ENCODE peak calls at places on chromosome 14, in eight cellular contexts. T is ascending aorta, F is body of pancreas, Q is dorsolateral prefrontal cortex, B is ovary, I is psoas muscle, N is upper lobe of right lung, W is Panc1. Z is an unnamed sample.

GRCh38 chr14:62957562-62957961 is 87.7 kb downstream of the KCNH5 start:
- DNase-seq in T (no peak), F (no peak), Q (no peak), B (no peak), I (no peak), N (no peak), W (no peak), Z (peak)

GRCh38 chr14:69049675-69050074 is 70.6 kb upstream of the ACTN1 start:
- DNase-seq in T (peak), F (no peak), Q (no peak), B (no peak), I (no peak), N (no peak), W (no peak), Z (peak)

GRCh38 chr14:96757456-96757855 is 39.7 kb upstream of the VRK1 start:
- DNase-seq in T (peak), F (no peak), Q (no peak), B (no peak), I (no peak), N (no peak), W (no peak), Z (no peak)

GRCh38 chr14:66395300-66395699 is 90.9 kb upstream of the CCDC196 start:
- DNase-seq in T (no peak), F (no peak), Q (no peak), B (no peak), I (no peak), N (no peak), W (no peak), Z (no peak)

GRCh38 chr14:92728781-92729364 is 19.6 kb downstream of the LGMN start:
- DNase-seq in T (no peak), F (no peak), Q (no peak), B (no peak), I (no peak), N (no peak), W (no peak), Z (peak)

GRCh38 chr14:25132734-25133422 is 82.9 kb upstream of the STXBP6 start:
- DNase-seq in T (peak), F (peak), Q (peak), B (peak), I (peak), N (peak), W (peak), Z (peak)

GRCh38 chr14:62187265-62187664 is 425.0 kb downstream of the SNAPC1 start:
- DNase-seq in T (no peak), F (no peak), Q (no peak), B (no peak), I (no peak), N (no peak), W (no peak), Z (no peak)

GRCh38 chr14:96624661-96625435 is 122.7 kb downstream of the PAPOLA start:
- DNase-seq in T (peak), F (no peak), Q (no peak), B (no peak), I (no peak), N (no peak), W (no peak), Z (no peak)

GRCh38 chr14:95144849-95145248 is 12.5 kb downstream of the DICER1 start:
- DNase-seq in T (no peak), F (no peak), Q (no peak), B (no peak), I (no peak), N (no peak), W (no peak), Z (no peak)

GRCh38 chr14:76101384-76101783 is 50.3 kb upstream of the GPATCH2L start:
- DNase-seq in T (no peak), F (no peak), Q (no peak), B (no peak), I (no peak), N (no peak), W (no peak), Z (peak)

GRCh38 chr14:99505089-99505488 is 23.9 kb downstream of the CCNK start:
- DNase-seq in T (no peak), F (no peak), Q (no peak), B (no peak), I (no peak), N (no peak), W (no peak), Z (no peak)

GRCh38 chr14:99234982-99235491 is 37.0 kb downstream of the BCL11B start:
- DNase-seq in T (no peak), F (no peak), Q (no peak), B (no peak), I (no peak), N (no peak), W (no peak), Z (no peak)

GRCh38 chr14:71588576-71589215 is 343.5 kb upstream of the RGS6 start:
- DNase-seq in T (no peak), F (no peak), Q (no peak), B (no peak), I (no peak), N (no peak), W (no peak), Z (no peak)

GRCh38 chr14:75783184-75783583 is 122.1 kb downstream of the TTLL5 start:
- DNase-seq in T (no peak), F (no peak), Q (no peak), B (no peak), I (no peak), N (no peak), W (no peak), Z (no peak)

GRCh38 chr14:105528859-105529505 is 2.6 kb downstream of the TMEM121 start:
- DNase-seq in T (no peak), F (no peak), Q (no peak), B (no peak), I (no peak), N (peak), W (no peak), Z (peak)

GRCh38 chr14:55739967-55740707 is 160.1 kb downstream of the KTN1 start:
- DNase-seq in T (peak), F (peak), Q (no peak), B (no peak), I (no peak), N (no peak), W (no peak), Z (no peak)

GRCh38 chr14:104559043-104559768 is 20.4 kb upstream of the C14orf180 start:
- DNase-seq in T (no peak), F (no peak), Q (peak), B (no peak), I (peak), N (no peak), W (no peak), Z (no peak)

GRCh38 chr14:38556321-38556720 is 300.4 kb upstream of the CLEC14A start:
- DNase-seq in T (no peak), F (no peak), Q (no peak), B (no peak), I (no peak), N (no peak), W (no peak), Z (no peak)

DNA sequence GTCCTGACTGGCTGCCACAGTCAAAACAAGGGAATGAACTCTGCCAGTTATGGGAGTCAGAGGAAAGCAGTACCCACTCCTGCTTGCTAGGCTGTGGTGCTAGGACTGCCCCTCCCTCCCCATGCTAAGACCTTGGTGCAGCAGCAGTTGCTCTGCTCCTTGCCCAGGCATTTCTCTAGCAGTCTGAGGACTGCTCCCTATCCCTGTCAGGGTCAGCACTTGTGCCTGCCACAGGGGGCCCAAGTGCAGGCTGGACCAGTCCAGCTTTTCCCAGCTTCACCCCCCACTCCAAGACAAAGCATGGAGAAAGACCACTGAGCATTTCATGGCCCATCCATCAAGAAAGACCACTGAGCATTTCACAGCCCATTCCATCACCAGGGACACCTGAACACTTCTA is 305.8 kb upstream of the CLEC14A start:
- DNase-seq in T (no peak), F (no peak), Q (no peak), B (no peak), I (no peak), N (no peak), W (no peak), Z (no peak)
- TF ChIP-seq CTCF in T (no peak), F (no peak), Q (no peak), B (no peak), I (no peak), N (no peak), W (no peak), Z (no peak)

DNA sequence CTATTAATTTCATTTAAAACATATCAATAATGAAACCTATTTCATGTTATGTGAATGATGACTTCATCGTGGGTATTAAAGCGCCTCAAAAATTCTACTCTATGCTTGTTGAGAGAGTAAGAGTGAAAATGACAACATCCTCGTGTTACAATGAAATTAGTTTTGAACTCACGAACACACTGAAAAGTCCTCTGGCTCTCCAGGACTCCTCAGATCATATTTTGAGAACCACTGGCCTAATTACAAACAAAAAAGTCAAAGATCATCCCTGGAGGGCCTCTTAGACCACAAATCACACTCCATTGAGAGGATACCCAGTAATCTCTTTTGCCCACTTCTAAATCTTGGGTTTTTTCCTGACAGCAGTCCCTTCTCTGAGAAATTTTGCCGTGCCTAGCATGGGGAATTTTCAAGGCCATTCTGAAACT is 19.1 kb downstream of the DAAM1 start:
- DNase-seq in T (no peak), F (no peak), Q (no peak), B (no peak), I (no peak), N (no peak), W (no peak), Z (no peak)
- H3K4me3 ChIP-seq in T (no peak), F (no peak), Q (no peak), B (no peak), I (no peak), N (no peak), W (no peak), Z (no peak)

DNA sequence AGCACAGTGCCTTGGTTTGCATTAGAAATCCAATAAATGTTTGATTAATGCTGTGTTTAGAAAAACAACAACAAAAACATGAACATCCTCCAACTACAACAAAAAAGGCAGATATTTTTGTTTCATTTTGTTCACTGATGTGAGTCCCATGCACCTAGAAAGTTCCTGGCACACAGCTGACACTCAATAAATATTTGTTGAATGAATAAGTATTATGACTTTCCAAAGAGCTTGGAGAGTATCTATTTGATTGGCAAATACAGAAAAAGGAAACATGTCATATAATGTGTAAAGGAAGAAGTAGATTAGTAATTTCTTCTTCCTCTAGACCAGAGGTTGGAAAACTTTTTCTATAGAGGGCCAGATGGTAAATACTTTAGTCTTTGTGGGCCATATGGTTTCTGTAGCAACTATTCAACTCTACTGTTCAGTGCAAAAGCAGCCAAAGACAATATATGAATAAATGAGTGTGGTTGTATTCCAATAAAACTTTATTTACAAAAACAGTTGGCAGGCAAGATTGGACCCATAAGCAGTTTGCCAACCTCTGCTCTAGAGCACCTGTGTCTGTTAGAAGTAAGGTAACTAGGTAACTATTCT is 312.3 kb upstream of the DIO2 start:
- DNase-seq in T (no peak), F (no peak), Q (no peak), B (no peak), I (no peak), N (no peak), W (no peak), Z (peak)
- TF ChIP-seq CTCF in T (no peak), F (no peak), Q (no peak), B (no peak), I (no peak), N (no peak), W (no peak), Z (no peak)

GRCh38 chr14:102320033-102320660 is 601 bp downstream of the ZNF839 start:
- DNase-seq in T (peak), F (peak), Q (peak), B (peak), I (peak), N (peak), W (no peak), Z (peak)

GRCh38 chr14:102317564-102318248 is 1.8 kb upstream of the ZNF839 start:
- DNase-seq in T (no peak), F (no peak), Q (no peak), B (no peak), I (no peak), N (no peak), W (no peak), Z (peak)

GRCh38 chr14:102319351-102320032 is at the start of gene ZNF839:
- DNase-seq in T (peak), F (peak), Q (peak), B (peak), I (peak), N (peak), W (no peak), Z (peak)

GRCh38 chr14:102316746-102317563 is 2.6 kb upstream of the ZNF839 start:
- DNase-seq in T (peak), F (peak), Q (peak), B (peak), I (peak), N (peak), W (peak), Z (peak)

GRCh38 chr14:102318781-102319276 is 717 bp upstream of the ZNF839 start:
- DNase-seq in T (no peak), F (no peak), Q (no peak), B (peak), I (no peak), N (no peak), W (no peak), Z (no peak)
- H3K4me3 ChIP-seq in T (peak), F (no peak), Q (peak), B (peak), I (peak), N (peak), W (peak), Z (peak)

GRCh38 chr14:94129758-94130414 is 482 bp upstream of the IFI27L2 start:
- DNase-seq in T (peak), F (no peak), Q (peak), B (peak), I (peak), N (no peak), W (no peak), Z (peak)
- TF ChIP-seq CTCF in T (no peak), F (no peak), Q (peak), B (no peak), I (no peak), N (no peak), W (no peak), Z (no peak)